ENCODE peak calls at places on chromosome 21, in four cellular contexts. Y is H9, R is trophoblast cell, V is neuronal stem cell. W is an unnamed sample.

GRCh38 chr21:16046625-16047340 is 317.0 kb downstream of the USP25 start:
- DNase-seq in Y (no peak), R (no peak), V (no peak), W (peak; percentile 47)

GRCh38 chr21:31279986-31280385 is 64.1 kb downstream of the TIAM1 start:
- DNase-seq in Y (no peak), R (peak; percentile 54), V (no peak), W (peak; percentile 37)

GRCh38 chr21:14877581-14878228 is 187.1 kb downstream of the NRIP1 start:
- DNase-seq in Y (no peak), R (no peak), V (no peak), W (peak; percentile 49)

GRCh38 chr21:15604424-15604823 is 125.4 kb upstream of the USP25 start:
- DNase-seq in Y (no peak), R (peak; percentile 86), V (no peak), W (peak; percentile 32)

GRCh38 chr21:31310750-31311149 is 33.3 kb downstream of the TIAM1 start:
- DNase-seq in Y (no peak), R (peak; percentile 67), V (no peak), W (peak; percentile 81)

GRCh38 chr21:45326834-45327457 is 39.3 kb upstream of the POFUT2 start:
- DNase-seq in Y (no peak), R (no peak), V (no peak), W (no peak)

GRCh38 chr21:15472641-15473040 is 257.1 kb upstream of the USP25 start:
- DNase-seq in Y (no peak), R (peak; percentile 43), V (no peak), W (no peak)

GRCh38 chr21:32929633-32930038 is 96.1 kb upstream of the OLIG2 start:
- DNase-seq in Y (no peak), R (no peak), V (no peak), W (no peak)

GRCh38 chr21:45098867-45099266 is 24.5 kb downstream of the ADARB1 start:
- DNase-seq in Y (no peak), R (no peak), V (no peak), W (no peak)

GRCh38 chr21:25552856-25553255 is 54.4 kb downstream of the MRPL39 start:
- DNase-seq in Y (no peak), R (no peak), V (no peak), W (no peak)

GRCh38 chr21:44415073-44416025 is 40.0 kb upstream of the LRRC3 start:
- DNase-seq in Y (peak; percentile 32), R (no peak), V (no peak), W (no peak)

GRCh38 chr21:35511298-35512162 is 462.4 kb upstream of the RUNX1 start:
- DNase-seq in Y (no peak), R (no peak), V (no peak), W (peak; percentile 25)

GRCh38 chr21:28220670-28221069 is 772.0 kb downstream of the LTN1 start:
- DNase-seq in Y (no peak), R (no peak), V (no peak), W (peak; percentile 39)

GRCh38 chr21:25670726-25671125 is 31.7 kb downstream of the JAM2 start:
- DNase-seq in Y (no peak), R (no peak), V (no peak), W (peak; percentile 30)

GRCh38 chr21:20649231-20649630 is 349.0 kb upstream of the NCAM2 start:
- DNase-seq in Y (no peak), R (no peak), V (no peak), W (no peak)

GRCh38 chr21:33047231-33047630 is 21.5 kb downstream of the OLIG2 start:
- DNase-seq in Y (no peak), R (no peak), V (no peak), W (peak; percentile 72)

GRCh38 chr21:25296239-25296638 is 311.0 kb downstream of the MRPL39 start:
- DNase-seq in Y (no peak), R (no peak), V (no peak), W (no peak)

GRCh38 chr21:26194811-26195251 is 24.3 kb upstream of the APP start:
- DNase-seq in Y (no peak), R (no peak), V (no peak), W (peak; percentile 16)

DNA sequence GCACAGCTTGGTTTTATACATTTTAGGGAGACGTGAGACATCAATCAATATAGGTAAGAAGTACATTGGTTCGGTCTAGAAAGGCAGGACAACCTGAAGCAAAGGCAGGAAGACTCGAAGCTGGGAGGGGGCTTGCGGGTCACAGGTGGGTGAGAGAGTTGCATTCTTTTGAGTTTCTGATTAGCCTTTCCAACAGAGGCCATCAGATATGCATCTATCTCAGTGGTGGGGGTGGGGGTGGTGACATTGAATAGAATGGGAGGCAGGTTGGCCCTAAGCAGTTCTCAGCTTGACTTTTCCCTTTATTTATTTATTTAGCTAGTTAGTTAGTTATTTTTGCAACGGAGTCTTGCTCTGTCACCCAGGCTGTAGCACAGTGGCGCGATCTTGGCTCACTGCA is 85.6 kb downstream of the WDR4 start:
- DNase-seq in Y (no peak), R (no peak), V (no peak), W (no peak)
- H2BK5ac ChIP-seq in Y (no peak overlapping the region), R (no peak overlapping the region), V (no peak overlapping the region), W (no peak overlapping the region)

GRCh38 chr21:42962360-42963007 is 11.9 kb upstream of the PKNOX1 start:
- DNase-seq in Y (no peak), R (peak; percentile 29), V (no peak), W (no peak)
- H2BK5ac ChIP-seq in Y (no peak overlapping the region), R (peak overlapping the region; percentile 6), V (no peak overlapping the region), W (no peak overlapping the region)

GRCh38 chr21:42411197-42411869 is 7.6 kb downstream of the UBASH3A start:
- DNase-seq in Y (peak; percentile 53), R (no peak), V (no peak), W (no peak)
- H2BK5ac ChIP-seq in Y (no peak overlapping the region), R (no peak overlapping the region), V (no peak overlapping the region), W (no peak overlapping the region)

GRCh38 chr21:38351176-38351959 is 94.6 kb downstream of the KCNJ15 start:
- DNase-seq in Y (no peak), R (no peak), V (no peak), W (peak; percentile 16)

GRCh38 chr21:38352536-38353219 is 95.9 kb downstream of the KCNJ15 start:
- DNase-seq in Y (peak; percentile 66), R (peak; percentile 61), V (peak; percentile 48), W (peak; percentile 76)

GRCh38 chr21:38354231-38354630 is 97.4 kb downstream of the KCNJ15 start:
- DNase-seq in Y (no peak), R (no peak), V (no peak), W (no peak)

GRCh38 chr21:38350681-38351080 is 93.9 kb downstream of the KCNJ15 start:
- DNase-seq in Y (no peak), R (no peak), V (no peak), W (no peak)

GRCh38 chr21:38351961-38352521 is 95.2 kb downstream of the KCNJ15 start:
- DNase-seq in Y (no peak), R (peak; percentile 7), V (no peak), W (peak; percentile 90)
- H2BK5ac ChIP-seq in Y (no peak overlapping the region), R (peak overlapping the region; percentile 58), V (no peak overlapping the region), W (peak overlapping the region; percentile 86)